ENCODE peak calls at places on chromosomes 2 and 18, in eight cellular contexts. H is ELF-1; Z is dermis microvascular lymphatic vessel endothelial cell; A is AG10803; F is right atrium auricular region; L is activated CD8-positive, alpha-beta memory T cell treated with anti-CD3 and anti-CD28 coated beads, Interleukin-2, amount 10 ng/mL, durations not matched to agents 7 days and 5 days; C is T-helper 2 cell; B is Jurkat, Clone E6-1. T is an unnamed sample.

GRCh38 chr2:150110548-150110947 is 376.9 kb downstream of the RND3 start:
- DNase-seq in H (no peak), Z (no peak), A (no peak), F (no peak), L (no peak), C (no peak), B (no peak), T (no peak)

GRCh38 chr2:232838406-232838874 is 31.6 kb upstream of the SNORC start:
- DNase-seq in H (no peak), Z (peak), A (no peak), F (no peak), L (peak), C (peak), B (peak), T (no peak)

GRCh38 chr2:233706720-233707119 is 6.0 kb upstream of the UGT1A5 start:
- DNase-seq in H (no peak), Z (no peak), A (peak), F (no peak), L (no peak), C (no peak), B (no peak), T (no peak)

GRCh38 chr2:232473467-232473890 is 14.2 kb downstream of the ECEL1 start:
- DNase-seq in H (no peak), Z (peak), A (no peak), F (no peak), L (no peak), C (no peak), B (no peak), T (no peak)

GRCh38 chr2:231308219-231308618 is 87.3 kb upstream of the B3GNT7 start:
- DNase-seq in H (no peak), Z (no peak), A (no peak), F (peak), L (peak), C (no peak), B (no peak), T (no peak)

GRCh38 chr18:27366151-27366550 is 181.0 kb upstream of the CHST9 start:
- DNase-seq in H (no peak), Z (no peak), A (no peak), F (no peak), L (no peak), C (no peak), B (no peak), T (no peak)

GRCh38 chr2:15302154-15302553 is 259.0 kb downstream of the NBAS start:
- DNase-seq in H (no peak), Z (no peak), A (peak), F (no peak), L (no peak), C (no peak), B (no peak), T (no peak)

GRCh38 chr18:7657050-7657449 is 89.9 kb downstream of the PTPRM start:
- DNase-seq in H (no peak), Z (no peak), A (no peak), F (no peak), L (no peak), C (no peak), B (no peak), T (no peak)